ENCODE peak calls at places on chromosomes 5 and 9, in six cellular contexts. One of them, this sample, is unnamed.
A peak's percentile ranks its signal among the peaks of the same experiment; 100 is the strongest.

GRCh38 chr5:177496111-177497010 is 1.0 kb downstream of the PDLIM7 start:
- DNase-seq in K562: peak; percentile 36
- DNase-seq in stomach: peak; percentile 51
- DNase-seq in tibial nerve: peak; percentile 56
- DNase-seq in HepG2: peak; percentile 85
- DNase-seq in GM12878: no peak
- DNase-seq in this sample: peak; percentile 88

GRCh38 chr5:42767491-42768105 is 11.0 kb downstream of the CCDC152 start:
- DNase-seq in K562: peak; percentile 13
- DNase-seq in stomach: no peak
- DNase-seq in tibial nerve: no peak
- DNase-seq in HepG2: peak; percentile 19
- DNase-seq in GM12878: no peak
- DNase-seq in this sample: no peak

GRCh38 chr9:38687992-38688391 is 31.9 kb downstream of the FAM240B start:
- DNase-seq in K562: no peak
- DNase-seq in stomach: no peak
- DNase-seq in tibial nerve: no peak
- DNase-seq in HepG2: no peak
- DNase-seq in GM12878: no peak
- DNase-seq in this sample: no peak

GRCh38 chr5:179212870-179213269 is 132.4 kb downstream of the ADAMTS2 start:
- DNase-seq in K562: no peak
- DNase-seq in stomach: no peak
- DNase-seq in tibial nerve: no peak
- DNase-seq in HepG2: no peak
- DNase-seq in GM12878: no peak
- DNase-seq in this sample: no peak

GRCh38 chr9:114370985-114371335 is 16.8 kb downstream of the AKNA start:
- DNase-seq in K562: no peak
- DNase-seq in stomach: no peak
- DNase-seq in tibial nerve: no peak
- DNase-seq in HepG2: no peak
- DNase-seq in GM12878: no peak
- DNase-seq in this sample: no peak

GRCh38 chr9:87198716-87199115 is 251.4 kb upstream of the GAS1 start:
- DNase-seq in K562: no peak
- DNase-seq in stomach: no peak
- DNase-seq in tibial nerve: no peak
- DNase-seq in HepG2: no peak
- DNase-seq in GM12878: no peak
- DNase-seq in this sample: no peak

GRCh38 chr5:116273458-116274242 is 188.8 kb downstream of the COMMD10 start:
- DNase-seq in K562: no peak
- DNase-seq in stomach: no peak
- DNase-seq in tibial nerve: no peak
- DNase-seq in HepG2: no peak
- DNase-seq in GM12878: peak; percentile 43
- DNase-seq in this sample: no peak

GRCh38 chr5:36108758-36109245 is 42.1 kb upstream of the UGT3A2 start:
- DNase-seq in K562: no peak
- DNase-seq in stomach: no peak
- DNase-seq in tibial nerve: no peak
- DNase-seq in HepG2: no peak
- DNase-seq in GM12878: no peak
- DNase-seq in this sample: no peak

GRCh38 chr5:43400082-43400481 is 12.1 kb downstream of the CCL28 start:
- DNase-seq in K562: no peak
- DNase-seq in stomach: no peak
- DNase-seq in tibial nerve: no peak
- DNase-seq in HepG2: no peak
- DNase-seq in GM12878: no peak
- DNase-seq in this sample: no peak

GRCh38 chr5:61686491-61687257 is 354.6 kb downstream of the ZSWIM6 start:
- DNase-seq in K562: no peak
- DNase-seq in stomach: no peak
- DNase-seq in tibial nerve: no peak
- DNase-seq in HepG2: no peak
- DNase-seq in GM12878: no peak
- DNase-seq in this sample: no peak

GRCh38 chr9:37997636-37998374 is 71.2 kb downstream of the SHB start:
- DNase-seq in K562: no peak
- DNase-seq in stomach: no peak
- DNase-seq in tibial nerve: no peak
- DNase-seq in HepG2: no peak
- DNase-seq in GM12878: no peak
- DNase-seq in this sample: no peak

GRCh38 chr5:32071351-32071944 is 102.7 kb downstream of the GOLPH3 start:
- DNase-seq in K562: no peak
- DNase-seq in stomach: no peak
- DNase-seq in tibial nerve: no peak
- DNase-seq in HepG2: no peak
- DNase-seq in GM12878: no peak
- DNase-seq in this sample: no peak

GRCh38 chr9:136651859-136652258 is 10.9 kb upstream of the EGFL7 start:
- DNase-seq in K562: no peak
- DNase-seq in stomach: no peak
- DNase-seq in tibial nerve: no peak
- DNase-seq in HepG2: no peak
- DNase-seq in GM12878: no peak
- DNase-seq in this sample: no peak

GRCh38 chr5:155839251-155840037 is 487.5 kb upstream of the SGCD start:
- DNase-seq in K562: no peak
- DNase-seq in stomach: no peak
- DNase-seq in tibial nerve: no peak
- DNase-seq in HepG2: no peak
- DNase-seq in GM12878: no peak
- DNase-seq in this sample: no peak

GRCh38 chr5:80082731-80083114 is 47.6 kb downstream of the THBS4 start:
- DNase-seq in K562: peak; percentile 91
- DNase-seq in stomach: peak; percentile 55
- DNase-seq in tibial nerve: peak; percentile 57
- DNase-seq in HepG2: no peak
- DNase-seq in GM12878: no peak
- DNase-seq in this sample: peak; percentile 84

GRCh38 chr5:3490962-3491477 is 104.6 kb upstream of the IRX1 start:
- DNase-seq in K562: no peak
- DNase-seq in stomach: no peak
- DNase-seq in tibial nerve: no peak
- DNase-seq in HepG2: peak; percentile 2
- DNase-seq in GM12878: no peak
- DNase-seq in this sample: no peak

GRCh38 chr5:135153661-135154060 is 119.6 kb upstream of the PITX1 start:
- DNase-seq in K562: peak; percentile 35
- DNase-seq in stomach: no peak
- DNase-seq in tibial nerve: no peak
- DNase-seq in HepG2: no peak
- DNase-seq in GM12878: no peak
- DNase-seq in this sample: no peak

GRCh38 chr9:132648685-132649084 is 21.1 kb downstream of the DDX31 start:
- DNase-seq in K562: no peak
- DNase-seq in stomach: no peak
- DNase-seq in tibial nerve: no peak
- DNase-seq in HepG2: no peak
- DNase-seq in GM12878: no peak
- DNase-seq in this sample: no peak

GRCh38 chr5:1521671-1522600 is 1.8 kb downstream of the LPCAT1 start:
- DNase-seq in K562: no peak
- DNase-seq in stomach: peak; percentile 21
- DNase-seq in tibial nerve: no peak
- DNase-seq in HepG2: peak; percentile 21
- DNase-seq in GM12878: no peak
- DNase-seq in this sample: peak; percentile 27

GRCh38 chr5:154756203-154756870 is 1.2 kb downstream of the LARP1 start:
- DNase-seq in K562: peak; percentile 67
- DNase-seq in stomach: peak; percentile 50
- DNase-seq in tibial nerve: no peak
- DNase-seq in HepG2: no peak
- DNase-seq in GM12878: no peak
- DNase-seq in this sample: peak; percentile 72

GRCh38 chr5:172872997-172873491 is 39.0 kb downstream of the ERGIC1 start:
- DNase-seq in K562: no peak
- DNase-seq in stomach: no peak
- DNase-seq in tibial nerve: peak; percentile 71
- DNase-seq in HepG2: no peak
- DNase-seq in GM12878: no peak
- DNase-seq in this sample: peak; percentile 98
- TF ChIP-seq EP300 in K562: no peak
- TF ChIP-seq EP300 in stomach: peak; percentile 93
- TF ChIP-seq EP300 in tibial nerve: peak; percentile 73
- TF ChIP-seq EP300 in HepG2: no peak
- TF ChIP-seq EP300 in GM12878: no peak
- TF ChIP-seq EP300 in this sample: peak; percentile 65

DNA sequence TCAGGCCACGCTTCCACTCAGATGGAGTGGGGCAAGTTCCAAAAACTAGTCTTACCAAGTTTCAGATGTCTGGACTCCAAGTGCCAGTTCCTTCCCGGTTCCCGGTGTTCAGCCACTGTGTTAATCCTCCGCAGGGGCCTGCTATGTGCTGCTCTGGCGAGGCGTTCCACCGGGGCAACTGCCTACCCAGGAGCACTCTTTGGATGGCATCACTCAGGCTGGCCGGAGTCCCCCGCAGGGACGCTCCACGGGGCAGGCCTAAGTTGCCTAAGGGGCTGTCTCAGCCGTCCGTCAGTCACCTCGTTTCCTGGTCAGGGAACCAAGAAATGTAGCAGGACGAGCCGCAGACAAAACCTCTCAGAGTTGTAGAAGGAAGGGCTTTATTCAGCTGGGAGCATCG is 5.2 kb downstream of the RPS23 start:
- DNase-seq in K562: no peak
- DNase-seq in stomach: no peak
- DNase-seq in tibial nerve: no peak
- DNase-seq in HepG2: no peak
- DNase-seq in GM12878: no peak
- DNase-seq in this sample: no peak
- TF ChIP-seq POLR2A in K562: no peak
- TF ChIP-seq POLR2A in stomach: no peak
- TF ChIP-seq POLR2A in tibial nerve: no peak
- TF ChIP-seq POLR2A in HepG2: no peak
- TF ChIP-seq POLR2A in GM12878: no peak
- TF ChIP-seq POLR2A in this sample: no peak

GRCh38 chr5:95697781-95698681 is 15.2 kb upstream of the SPATA9 start:
- DNase-seq in K562: no peak
- DNase-seq in stomach: no peak
- DNase-seq in tibial nerve: no peak
- DNase-seq in HepG2: no peak
- DNase-seq in GM12878: no peak
- DNase-seq in this sample: no peak
- TF ChIP-seq EP300 in K562: peak; percentile 18
- TF ChIP-seq EP300 in stomach: no peak
- TF ChIP-seq EP300 in tibial nerve: no peak
- TF ChIP-seq EP300 in HepG2: no peak
- TF ChIP-seq EP300 in GM12878: no peak
- TF ChIP-seq EP300 in this sample: no peak

DNA sequence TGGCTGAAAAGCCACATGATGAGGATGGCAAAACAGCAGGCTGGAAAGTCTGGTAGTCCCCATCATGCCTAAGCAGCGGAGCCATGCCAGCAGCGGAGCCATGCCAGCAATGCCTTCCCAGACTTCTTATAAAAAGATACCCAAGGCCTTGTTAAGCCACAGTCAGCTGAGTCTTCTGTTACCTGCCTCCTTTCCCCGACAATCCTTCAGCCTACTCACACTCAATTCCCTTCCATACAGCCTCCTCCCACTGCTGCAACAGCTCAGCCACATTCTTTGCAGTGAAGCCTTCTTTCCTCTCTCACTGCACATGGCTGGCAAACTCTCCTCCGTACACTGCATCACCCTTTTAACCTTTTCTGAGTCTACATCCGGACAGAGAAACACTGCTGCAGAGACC is 114.9 kb downstream of the AUH start:
- DNase-seq in K562: no peak
- DNase-seq in stomach: no peak
- DNase-seq in tibial nerve: no peak
- DNase-seq in HepG2: no peak
- DNase-seq in GM12878: no peak
- DNase-seq in this sample: no peak
- TF ChIP-seq POLR2A in K562: no peak
- TF ChIP-seq POLR2A in stomach: no peak
- TF ChIP-seq POLR2A in tibial nerve: no peak
- TF ChIP-seq POLR2A in HepG2: no peak
- TF ChIP-seq POLR2A in GM12878: no peak
- TF ChIP-seq POLR2A in this sample: no peak

GRCh38 chr9:129570450-129571297 is 50.2 kb downstream of the C9orf50 start:
- DNase-seq in K562: peak; percentile 64
- DNase-seq in stomach: peak; percentile 71
- DNase-seq in tibial nerve: peak; percentile 61
- DNase-seq in HepG2: peak; percentile 75
- DNase-seq in GM12878: no peak
- DNase-seq in this sample: peak; percentile 79
- TF ChIP-seq EP300 in K562: peak; percentile 53
- TF ChIP-seq EP300 in stomach: no peak
- TF ChIP-seq EP300 in tibial nerve: peak; percentile 25
- TF ChIP-seq EP300 in HepG2: no peak
- TF ChIP-seq EP300 in GM12878: no peak
- TF ChIP-seq EP300 in this sample: no peak

GRCh38 chr5:172607213-172607793 is 33.8 kb upstream of the NEURL1B start:
- DNase-seq in K562: no peak
- DNase-seq in stomach: no peak
- DNase-seq in tibial nerve: no peak
- DNase-seq in HepG2: no peak
- DNase-seq in GM12878: no peak
- DNase-seq in this sample: no peak
- TF ChIP-seq POLR2A in K562: no peak
- TF ChIP-seq POLR2A in stomach: no peak
- TF ChIP-seq POLR2A in tibial nerve: no peak
- TF ChIP-seq POLR2A in HepG2: no peak
- TF ChIP-seq POLR2A in GM12878: no peak
- TF ChIP-seq POLR2A in this sample: no peak

DNA sequence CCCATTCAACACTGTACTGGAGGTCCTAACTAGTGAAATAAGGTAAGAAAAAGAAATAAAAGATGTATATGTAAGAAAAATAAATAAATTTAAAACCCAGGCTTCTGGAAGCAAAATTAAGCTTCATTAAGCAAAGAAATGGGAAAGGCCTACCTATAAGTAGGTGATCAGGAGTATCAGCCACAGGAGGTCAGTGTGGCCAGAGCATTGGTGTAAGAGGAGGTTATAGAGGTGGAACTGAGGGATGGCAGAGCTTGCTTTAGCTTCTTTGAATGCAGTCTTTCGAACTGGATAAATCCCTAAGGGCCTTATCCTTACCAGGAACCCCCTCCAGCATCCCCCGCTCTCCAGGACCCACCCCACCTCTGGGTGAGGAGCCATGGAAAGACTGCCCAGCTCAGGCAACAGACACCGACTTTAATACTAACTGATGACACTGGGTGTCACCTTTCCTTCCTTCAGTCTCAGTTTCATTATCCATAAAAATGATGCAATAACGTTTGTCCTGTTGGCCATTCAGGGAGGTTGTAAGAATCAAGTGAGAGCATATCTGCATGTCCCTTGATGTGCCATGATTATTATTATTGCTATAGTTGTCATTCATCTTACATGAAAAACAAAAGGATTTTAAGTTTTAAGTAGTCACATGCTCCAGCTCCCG is 50.9 kb upstream of the CTNNA1 start:
- DNase-seq in K562: no peak
- DNase-seq in stomach: no peak
- DNase-seq in tibial nerve: no peak
- DNase-seq in HepG2: peak; percentile 23
- DNase-seq in GM12878: no peak
- DNase-seq in this sample: no peak
- TF ChIP-seq EP300 in K562: peak; percentile 92
- TF ChIP-seq EP300 in stomach: no peak
- TF ChIP-seq EP300 in tibial nerve: no peak
- TF ChIP-seq EP300 in HepG2: no peak
- TF ChIP-seq EP300 in GM12878: no peak
- TF ChIP-seq EP300 in this sample: no peak

This sample was measured in ovary.